ENCODE peak calls at places on chromosome 10, in seven cellular contexts. G is ovary; C is WERI-Rb-1; W is CD4-positive, CD25-positive, alpha-beta regulatory T cell; F is cardiac muscle cell; K is lower lobe of right lung; A is esophagus squamous epithelium. T is an unnamed sample. For H3K9me3 and H3K27me3, the result is how much of the 10 kb centered on the place peaks cover.

GRCh38 chr10:124647421-124648130 is 96.6 kb downstream of the FAM53B start:
- DNase-seq in C (peak), F (no peak), G (no peak), W (peak), K (peak), A (peak), T (peak)

GRCh38 chr10:89805599-89806013 is 104.2 kb downstream of the KIF20B start:
- DNase-seq in G (no peak), C (no peak), A (no peak), F (no peak), K (no peak), W (no peak), T (no peak)

GRCh38 chr10:895324-895723 is 36.2 kb downstream of the LARP4B start:
- DNase-seq in K (no peak), G (no peak), W (no peak), C (no peak), A (no peak), F (no peak), T (no peak)

GRCh38 chr10:5023126-5023701 is 19.6 kb upstream of the AKR1C2 start:
- DNase-seq in A (no peak), W (no peak), C (no peak), F (no peak), K (no peak), G (no peak), T (no peak)

GRCh38 chr10:24202181-24202570 is 6.8 kb upstream of the KIAA1217 start:
- DNase-seq in A (no peak), G (no peak), W (no peak), C (no peak), K (no peak), F (peak), T (no peak)

GRCh38 chr10:94193466-94193924 is 169.2 kb downstream of the NOC3L start:
- DNase-seq in A (no peak), C (no peak), K (no peak), W (no peak), F (no peak), G (no peak), T (no peak)

GRCh38 chr10:95388072-95388471 is 97.3 kb upstream of the PDLIM1 start:
- DNase-seq in F (no peak), G (no peak), K (no peak), A (no peak), C (no peak), W (no peak), T (no peak)

GRCh38 chr10:31669367-31669766 is 259.3 kb downstream of the ARHGAP12 start:
- DNase-seq in G (no peak), A (no peak), W (no peak), F (no peak), C (no peak), K (no peak), T (no peak)

GRCh38 chr10:58704226-58705200 is 191.8 kb downstream of the BICC1 start:
- DNase-seq in K (no peak), G (no peak), A (no peak), C (no peak), W (no peak), F (no peak), T (no peak)

GRCh38 chr10:119737827-119738226 is 12.0 kb downstream of the INPP5F start:
- DNase-seq in K (no peak), W (no peak), F (no peak), A (no peak), C (no peak), G (no peak), T (no peak)

GRCh38 chr10:77946084-77946483 is 19.5 kb upstream of the DLG5 start:
- DNase-seq in F (no peak), G (no peak), A (no peak), C (no peak), W (no peak), K (no peak), T (no peak)

GRCh38 chr10:42707229-42707628 is 68.9 kb upstream of the ZNF33B start:
- DNase-seq in G (no peak), K (no peak), C (no peak), A (no peak), W (no peak), F (no peak), T (no peak)

GRCh38 chr10:119165171-119166110 is at the start of gene SFXN4:
- DNase-seq in F (peak), W (peak), K (peak), C (peak), G (peak), A (peak), T (peak)

GRCh38 chr10:124266468-124267230 is 152.1 kb downstream of the OAT start:
- DNase-seq in W (no peak), G (no peak), C (no peak), A (no peak), F (no peak), K (peak), T (no peak)

GRCh38 chr10:2925631-2926030 is 141.7 kb upstream of the PFKP start:
- DNase-seq in W (no peak), A (no peak), F (no peak), K (peak), G (no peak), C (no peak), T (no peak)

GRCh38 chr10:3734111-3734510 is 50.9 kb downstream of the KLF6 start:
- DNase-seq in C (no peak), G (no peak), W (no peak), F (no peak), K (no peak), A (no peak), T (no peak)

GRCh38 chr10:131022981-131023380 is 288.5 kb downstream of the TCERG1L start:
- DNase-seq in F (no peak), K (no peak), C (no peak), A (no peak), G (no peak), W (no peak), T (no peak)

GRCh38 chr10:112332509-112333228 is 41.2 kb upstream of the ACSL5 start:
- DNase-seq in F (no peak), W (no peak), C (no peak), A (no peak), G (no peak), K (peak), T (no peak)

GRCh38 chr10:125911990-125912389 is 15.6 kb downstream of the FANK1 start:
- DNase-seq in W (no peak), A (no peak), K (peak), F (no peak), G (no peak), C (no peak), T (no peak)

GRCh38 chr10:100100651-100101525 is 19.2 kb upstream of the CPN1 start:
- DNase-seq in K (no peak), C (peak), G (no peak), A (no peak), F (no peak), W (no peak), T (no peak)

GRCh38 chr10:100103581-100103980 is 21.9 kb upstream of the CPN1 start:
- DNase-seq in F (no peak), C (no peak), A (no peak), K (no peak), G (no peak), W (no peak), T (no peak)

GRCh38 chr10:100104300-100104699 is 22.6 kb upstream of the CPN1 start:
- DNase-seq in C (no peak), G (no peak), A (no peak), W (no peak), F (no peak), K (no peak), T (no peak)

GRCh38 chr10:100106865-100107264 is 25.2 kb upstream of the CPN1 start:
- DNase-seq in K (no peak), F (no peak), G (no peak), A (no peak), C (no peak), W (no peak), T (no peak)

GRCh38 chr10:100101526-100102076 is 19.9 kb upstream of the CPN1 start:
- DNase-seq in C (peak), K (no peak), A (no peak), G (no peak), W (no peak), F (no peak), T (no peak)
- H3K9me3 ChIP-seq in C (under half), K (under half), A (under half), G (under half), W (under half), F (under half), T (under half)

GRCh38 chr10:68988530-68989316 is at the start of gene KIFBP:
- DNase-seq in F (peak), W (peak), A (peak), C (peak), G (peak), K (peak), T (peak)

GRCh38 chr10:68987611-68988010 is 992 bp upstream of the KIFBP start:
- DNase-seq in W (no peak), K (no peak), F (no peak), A (no peak), G (no peak), C (no peak), T (no peak)

GRCh38 chr10:68997216-68997615 is 8.6 kb downstream of the KIFBP start:
- DNase-seq in G (no peak), A (no peak), W (no peak), C (no peak), F (no peak), K (no peak), T (no peak)

GRCh38 chr10:68989317-68989990 is 851 bp downstream of the KIFBP start:
- DNase-seq in W (no peak), C (no peak), F (no peak), K (no peak), A (no peak), G (no peak), T (no peak)

DNA sequence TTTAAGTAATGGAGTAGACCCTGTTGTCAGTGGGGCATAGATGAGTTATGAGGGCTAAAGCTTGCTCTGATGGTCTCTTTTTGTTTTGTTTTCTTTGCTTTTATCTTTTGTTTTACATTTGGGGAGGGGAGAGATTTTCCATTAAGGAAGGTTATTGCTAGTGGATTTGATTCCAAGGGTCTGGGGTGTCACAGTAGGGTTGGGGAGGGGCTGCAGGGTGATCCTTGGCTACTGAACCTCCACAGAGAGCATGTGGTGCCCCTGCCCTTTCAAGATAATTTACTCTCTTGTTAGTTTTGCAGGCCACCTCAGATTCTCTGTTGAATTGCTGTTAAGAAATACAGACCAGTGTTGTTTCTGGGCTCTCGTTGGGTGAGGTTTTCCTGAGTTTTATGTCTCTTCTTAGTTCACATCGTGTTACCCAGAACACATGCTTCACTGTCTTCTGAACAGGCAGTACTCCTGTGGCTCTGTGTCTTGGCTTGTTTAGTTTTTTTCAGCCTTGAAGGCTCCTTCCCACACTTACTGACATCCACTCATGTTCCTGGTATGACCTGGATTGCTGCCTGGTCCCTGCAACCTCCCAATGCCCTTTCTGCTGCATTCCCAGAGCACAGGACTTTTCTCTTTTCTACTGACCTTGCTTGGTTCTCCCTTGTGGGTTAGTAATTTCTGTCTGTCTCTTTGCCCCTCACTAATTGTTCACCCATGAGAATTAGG is 4.3 kb downstream of the KIFBP start:
- DNase-seq in G (peak), A (no peak), W (no peak), C (no peak), F (peak), K (no peak), T (no peak)
- H3K4me3 ChIP-seq in G (no peak), A (no peak), W (peak), C (no peak), F (no peak), K (no peak), T (no peak)

DNA sequence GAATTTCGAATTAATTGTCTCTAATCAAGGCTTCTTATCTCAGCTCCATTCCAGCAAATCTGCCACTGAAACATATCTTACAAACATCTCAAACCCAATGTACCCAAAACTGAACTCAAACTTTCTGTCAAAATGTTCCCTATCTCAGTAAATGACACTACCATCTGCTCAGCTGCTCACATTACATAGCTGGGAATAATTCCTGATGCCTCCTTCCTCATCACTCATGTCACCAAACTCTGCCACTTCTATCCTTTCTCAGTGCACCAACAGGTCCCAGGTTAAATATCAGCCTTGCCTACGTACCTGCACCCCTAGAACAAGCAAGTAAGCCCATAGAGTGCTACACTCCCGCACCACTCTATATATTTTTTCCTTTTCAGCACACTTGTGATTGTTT is 12.4 kb downstream of the WAPL start:
- DNase-seq in W (no peak), G (no peak), F (no peak), C (no peak), K (no peak), A (no peak), T (no peak)
- H3K27me3 ChIP-seq in W (under half), G (under half), F (under half), C (under half), K (under half), A (under half), T (under half)

GRCh38 chr10:22071332-22071731 is 67.8 kb upstream of the DNAJC1 start:
- DNase-seq in F (no peak), A (no peak), C (no peak), K (no peak), W (no peak), G (no peak), T (no peak)
- H3K9me3 ChIP-seq in F (under half), A (under half), C (under half), K (under half), W (under half), G (under half), T (under half)

GRCh38 chr10:129960493-129961273 is 3.4 kb downstream of the EBF3 start:
- DNase-seq in A (no peak), C (no peak), G (no peak), F (peak), K (no peak), W (no peak), T (no peak)
- H3K4me3 ChIP-seq in A (peak), C (no peak), G (no peak), F (no peak), K (no peak), W (no peak), T (no peak)

GRCh38 chr10:98038333-98038732 is 7.9 kb upstream of the CRTAC1 start:
- DNase-seq in F (no peak), W (no peak), K (peak), G (no peak), A (no peak), C (no peak), T (no peak)
- H3K27me3 ChIP-seq in F (half or more), W (under half), K (half or more), G (under half), A (under half), C (under half), T (under half)

T was measured in effector memory CD4-positive, alpha-beta T cell.